ENCODE peak calls at places on chromosome 5, in four cellular contexts. E is IMR-90, R is H1, N is K562. L is an unnamed sample.

GRCh38 chr5:74205745-74206570 is 434.6 kb downstream of the ENC1 start:
- DNase-seq in E (no peak), R (no peak), N (no peak), L (no peak)

GRCh38 chr5:124866355-124867063 is 120.1 kb upstream of the ZNF608 start:
- DNase-seq in E (no peak), R (no peak), N (no peak), L (no peak)

GRCh38 chr5:56481998-56482698 is 249.0 kb upstream of the ANKRD55 start:
- DNase-seq in E (no peak), R (no peak), N (no peak), L (no peak)

GRCh38 chr5:72234265-72234700 is 85.8 kb downstream of the MRPS27 start:
- DNase-seq in E (peak; percentile 73), R (no peak), N (peak; percentile 79), L (no peak)

GRCh38 chr5:6806668-6807067 is 93.4 kb downstream of the TENT4A start:
- DNase-seq in E (no peak), R (no peak), N (no peak), L (no peak)

GRCh38 chr5:113102121-113102531 is 125.5 kb downstream of the DCP2 start:
- DNase-seq in E (peak; percentile 50), R (no peak), N (no peak), L (no peak)

GRCh38 chr5:136518814-136519213 is 153.5 kb upstream of the TRPC7 start:
- DNase-seq in E (no peak), R (no peak), N (no peak), L (no peak)

GRCh38 chr5:128436825-128437224 is 101.2 kb downstream of the FBN2 start:
- DNase-seq in E (peak; percentile 93), R (no peak), N (no peak), L (peak; percentile 9)

GRCh38 chr5:78795757-78796156 is 147.2 kb upstream of the LHFPL2 start:
- DNase-seq in E (no peak), R (no peak), N (no peak), L (peak; percentile 67)

GRCh38 chr5:10635257-10635860 is 71.5 kb downstream of the ANKRD33B start:
- DNase-seq in E (peak; percentile 80), R (no peak), N (no peak), L (no peak)

GRCh38 chr5:72608297-72608696 is 101.1 kb upstream of the ZNF366 start:
- DNase-seq in E (peak; percentile 76), R (no peak), N (no peak), L (no peak)

GRCh38 chr5:181173420-181174342 is 26.3 kb downstream of the OR2V2 start:
- DNase-seq in E (peak; percentile 79), R (peak; percentile 94), N (peak; percentile 53), L (peak; percentile 39)

GRCh38 chr5:51650824-51651223 is 267.6 kb downstream of the ISL1 start:
- DNase-seq in E (no peak), R (no peak), N (no peak), L (no peak)

GRCh38 chr5:103456476-103456875 is 106.1 kb downstream of the NUDT12 start:
- DNase-seq in E (no peak), R (no peak), N (no peak), L (no peak)

GRCh38 chr5:36369092-36369737 is 67.5 kb upstream of the RANBP3L start:
- DNase-seq in E (peak; percentile 8), R (no peak), N (no peak), L (no peak)

GRCh38 chr5:181052526-181052927 is 12.5 kb downstream of the BTNL9 start:
- DNase-seq in E (no peak), R (no peak), N (no peak), L (no peak)

GRCh38 chr5:124816381-124816780 is 69.9 kb upstream of the ZNF608 start:
- DNase-seq in E (no peak), R (no peak), N (no peak), L (no peak)

GRCh38 chr5:72203251-72203845 is 96.1 kb downstream of the MAP1B start:
- DNase-seq in E (peak; percentile 30), R (no peak), N (no peak), L (no peak)

GRCh38 chr5:133420440-133421301 is 191.7 kb downstream of the FSTL4 start:
- DNase-seq in E (no peak), R (no peak), N (no peak), L (no peak)

GRCh38 chr5:97425511-97425910 is 242.5 kb upstream of the RIOK2 start:
- DNase-seq in E (peak; percentile 16), R (no peak), N (no peak), L (no peak)

GRCh38 chr5:77984587-77984986 is 208.4 kb upstream of the TBCA start:
- DNase-seq in E (no peak), R (no peak), N (no peak), L (peak; percentile 17)

GRCh38 chr5:146860213-146860891 is 18.2 kb downstream of the PPP2R2B start:
- DNase-seq in E (no peak), R (no peak), N (no peak), L (peak; percentile 19)

GRCh38 chr5:159610966-159611579 is 280.8 kb upstream of the IL12B start:
- DNase-seq in E (no peak), R (no peak), N (no peak), L (no peak)

GRCh38 chr5:159805021-159805420 is 111.3 kb upstream of the ADRA1B start:
- DNase-seq in E (no peak), R (no peak), N (no peak), L (no peak)

GRCh38 chr5:43191740-43192557 is at the start of gene NIM1K:
- DNase-seq in E (peak; percentile 27), R (peak; percentile 10), N (no peak), L (peak; percentile 58)

GRCh38 chr5:157516016-157516415 is 56.0 kb downstream of the NIPAL4 start:
- DNase-seq in E (peak; percentile 94), R (no peak), N (no peak), L (no peak)

GRCh38 chr5:66209350-66209749 is 65.2 kb downstream of the SREK1 start:
- DNase-seq in E (no peak), R (no peak), N (peak; percentile 19), L (no peak)

GRCh38 chr5:107514305-107514704 is 156.4 kb downstream of the EFNA5 start:
- DNase-seq in E (peak; percentile 28), R (no peak), N (no peak), L (no peak)
- TF ChIP-seq MAFK in E (no peak), R (no peak), N (no peak), L (no peak)

DNA sequence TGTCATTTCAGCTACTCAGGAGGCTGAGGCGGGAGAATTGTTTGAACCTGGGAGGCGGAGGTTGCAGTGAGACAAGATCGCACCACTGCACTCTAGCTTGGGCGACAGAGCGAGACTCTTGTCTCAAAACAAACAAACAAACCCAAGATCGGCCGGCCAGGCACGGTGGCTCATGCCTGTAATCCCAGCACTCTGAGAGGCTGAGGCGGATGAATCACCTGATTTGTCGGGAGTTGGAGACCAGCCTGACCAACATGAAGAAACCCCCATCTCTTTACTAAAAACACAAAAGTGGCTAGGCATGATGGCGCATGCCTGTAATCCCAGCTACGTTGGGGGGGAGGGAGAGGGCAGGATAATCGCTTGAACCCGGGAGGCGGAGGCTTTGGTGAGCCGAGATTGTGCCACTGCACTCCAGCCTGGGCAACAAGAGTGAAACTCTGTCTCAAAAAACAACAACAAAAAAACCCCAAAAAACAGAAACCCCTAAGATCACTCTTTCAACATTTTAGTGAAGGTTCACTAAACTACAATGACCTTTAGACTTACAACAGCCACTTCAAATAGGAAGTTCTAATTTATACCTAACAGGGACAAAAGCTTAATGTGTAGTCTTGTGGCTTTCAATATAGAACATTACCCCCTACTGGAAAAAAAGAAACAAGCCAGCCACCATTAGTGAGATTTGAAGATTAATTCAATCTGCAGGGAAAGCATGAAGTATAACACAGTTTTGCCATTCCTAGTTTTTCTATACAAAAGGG is 7.0 kb downstream of the HSPA9 start:
- DNase-seq in E (peak; percentile 72), R (no peak), N (no peak), L (no peak)
- H3K36me3 ChIP-seq in E (peaks cover 72% of the 10 kb centered on the region), R (peaks cover 100% of the 10 kb centered on the region), N (peaks cover 100% of the 10 kb centered on the region), L (peaks cover 94% of the 10 kb centered on the region)

DNA sequence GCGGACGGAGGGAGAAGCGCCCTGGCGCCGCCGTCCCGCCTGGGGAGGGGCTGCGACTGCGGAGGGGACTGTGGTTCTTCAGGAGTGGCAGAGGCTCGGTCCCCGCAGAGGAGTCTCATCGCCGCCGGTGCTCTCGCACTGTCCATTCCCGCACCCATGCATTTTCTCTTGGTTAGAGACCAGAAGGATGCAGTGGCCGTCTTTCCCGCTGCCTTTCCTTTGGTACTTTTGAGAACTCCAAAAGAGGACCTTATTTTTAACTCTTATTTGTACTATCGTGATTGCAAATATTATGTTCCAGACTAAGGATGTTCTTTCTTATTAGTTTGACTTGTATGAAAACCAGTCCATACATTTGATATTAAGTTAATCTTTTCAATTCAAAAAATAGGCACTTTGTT is 611 bp downstream of the ZFYVE16 start:
- DNase-seq in E (peak; percentile 38), R (peak; percentile 21), N (peak; percentile 80), L (peak; percentile 68)
- TF ChIP-seq MAFK in E (no peak), R (no peak), N (no peak), L (no peak)

DNA sequence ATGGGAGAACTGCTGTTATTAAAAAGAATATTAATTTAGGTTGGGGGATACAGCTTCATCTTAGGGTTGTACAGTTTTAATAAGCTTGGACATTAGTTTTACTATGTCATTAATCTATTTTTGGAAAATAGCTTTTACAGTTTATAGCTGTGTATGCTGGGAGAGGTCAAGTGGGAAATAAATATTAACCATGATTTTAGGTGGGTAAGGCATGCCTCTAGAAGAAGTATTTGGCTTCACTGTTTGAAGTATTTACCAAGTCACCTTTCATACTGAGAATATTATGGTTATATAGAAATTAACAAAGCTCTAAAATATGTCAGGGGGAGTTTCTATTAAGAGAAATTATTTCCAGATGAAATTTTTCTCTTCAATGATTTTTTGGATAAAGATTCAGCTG is 5.2 kb downstream of the C5orf22 start:
- DNase-seq in E (no peak), R (no peak), N (no peak), L (no peak)
- H3K36me3 ChIP-seq in E (peaks cover 18% of the 10 kb centered on the region), R (peaks cover 44% of the 10 kb centered on the region), N (peaks cover 84% of the 10 kb centered on the region), L (peaks cover 30% of the 10 kb centered on the region)

GRCh38 chr5:127231118-127231517 is 59.5 kb upstream of the MEGF10 start:
- DNase-seq in E (no peak), R (no peak), N (no peak), L (no peak)
- TF ChIP-seq MAFK in E (no peak), R (no peak), N (no peak), L (no peak)

GRCh38 chr5:55350754-55351153 is 43.0 kb downstream of the MTREX start:
- DNase-seq in E (no peak), R (no peak), N (no peak), L (no peak)
- H3K36me3 ChIP-seq in E (peaks cover 39% of the 10 kb centered on the region), R (peaks cover 52% of the 10 kb centered on the region), N (peaks cover 95% of the 10 kb centered on the region), L (peaks cover 16% of the 10 kb centered on the region)